ENCODE peak calls at places on chromosomes 16 and 17, in ten cellular contexts. T is cardiac muscle cell; N is thoracic aorta; J is neuronal stem cell; C is mesendoderm; P is GM23248; O is AG04450; Q is CD8-positive, alpha-beta T cell; G is psoas muscle; Z is CD4-positive, CD25-positive, alpha-beta regulatory T cell. V is an unnamed sample.

GRCh38 chr16:24516900-24517669 is 22.3 kb upstream of the RBBP6 start:
- DNase-seq in Q (peak; percentile 62), N (peak; percentile 52), O (peak; percentile 74), P (peak; percentile 90), G (peak; percentile 80), T (peak; percentile 92), Z (peak; percentile 80), J (peak; percentile 72), C (peak; percentile 87), V (peak; percentile 73)

GRCh38 chr16:28905229-28905754 is 19.7 kb downstream of the RABEP2 start:
- DNase-seq in T (no peak), J (no peak), Z (no peak), O (no peak), G (no peak), N (no peak), C (no peak), P (no peak), Q (no peak), V (no peak)

GRCh38 chr16:77396461-77396860 is 38.4 kb downstream of the ADAMTS18 start:
- DNase-seq in T (no peak), Z (no peak), O (no peak), N (no peak), J (no peak), P (no peak), Q (no peak), G (no peak), C (no peak), V (no peak)

GRCh38 chr16:57519796-57520360 is 16.5 kb downstream of the CCDC102A start:
- DNase-seq in O (no peak), T (peak; percentile 79), Z (peak; percentile 73), Q (peak; percentile 76), J (no peak), G (peak; percentile 88), N (no peak), P (peak; percentile 73), C (peak; percentile 78), V (peak; percentile 78)

GRCh38 chr17:78022425-78022824 is 63.9 kb downstream of the TNRC6C start:
- DNase-seq in Z (no peak), J (no peak), T (no peak), O (no peak), C (no peak), P (peak; percentile 83), N (no peak), Q (no peak), G (no peak), V (no peak)

GRCh38 chr17:78278139-78278741 is 46.8 kb downstream of the TMEM235 start:
- DNase-seq in N (no peak), G (peak; percentile 73), P (no peak), Q (no peak), O (no peak), T (no peak), J (no peak), C (peak; percentile 68), Z (no peak), V (no peak)

GRCh38 chr17:67181825-67182224 is 63.2 kb downstream of the HELZ start:
- DNase-seq in N (no peak), G (no peak), J (no peak), Q (no peak), O (no peak), Z (no peak), P (no peak), C (no peak), T (no peak), V (no peak)

GRCh38 chr17:28897769-28898259 is 281 bp upstream of the FLOT2 start:
- DNase-seq in Z (peak; percentile 62), J (peak; percentile 27), C (no peak), Q (no peak), P (no peak), G (no peak), O (no peak), N (no peak), T (no peak), V (no peak)

GRCh38 chr16:73047536-73048291 is at the start of gene ZFHX3:
- DNase-seq in N (no peak), J (no peak), O (no peak), Q (peak; percentile 15), C (peak; percentile 67), Z (no peak), T (peak; percentile 65), P (peak; percentile 83), G (peak; percentile 92), V (no peak)

GRCh38 chr16:21720533-21720932 is 56.8 kb downstream of the OTOA start:
- DNase-seq in J (no peak), O (no peak), P (no peak), N (no peak), T (no peak), Q (no peak), C (no peak), Z (no peak), G (no peak), V (no peak)

GRCh38 chr17:15942207-15942833 is 2.6 kb upstream of the ADORA2B start:
- DNase-seq in G (no peak), O (no peak), Z (no peak), J (no peak), Q (no peak), P (peak; percentile 12), N (no peak), C (no peak), T (no peak), V (no peak)

DNA sequence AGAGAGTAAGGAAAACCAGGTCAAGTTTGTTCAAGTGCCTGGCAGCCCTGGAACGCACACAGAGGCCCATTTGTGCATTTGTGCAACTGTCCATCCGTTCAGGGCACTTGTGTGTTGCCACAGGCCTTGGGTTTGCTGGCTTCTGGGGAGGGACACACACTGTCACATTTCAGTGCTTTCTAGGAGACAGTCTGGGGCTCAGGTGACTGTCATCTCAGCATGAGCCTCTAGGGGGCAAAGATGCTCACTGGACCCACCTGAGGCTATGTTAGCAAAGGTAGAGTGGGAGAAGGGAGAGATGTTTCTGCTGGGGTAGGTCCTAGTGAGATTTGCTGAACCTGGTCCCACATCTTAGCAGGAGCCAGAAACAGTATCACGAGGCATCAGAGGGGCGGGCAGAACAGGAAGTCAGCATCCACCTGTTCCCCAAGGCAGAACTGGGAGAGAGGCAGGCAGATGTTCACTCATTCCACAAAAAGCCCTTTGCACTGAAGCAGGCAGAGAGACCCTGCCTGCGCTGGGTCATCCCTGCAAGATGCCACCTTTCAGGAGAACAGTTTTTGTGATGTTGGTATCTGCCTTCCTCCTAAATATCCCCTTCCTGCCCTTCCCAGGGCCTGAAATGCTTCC is 48.5 kb downstream of the RAI1 start:
- DNase-seq in P (no peak), Q (peak; percentile 34), T (no peak), Z (peak; percentile 71), J (no peak), N (no peak), C (peak; percentile 72), O (no peak), G (no peak), V (peak; percentile 53)
- H3K27ac ChIP-seq in P (no peak overlapping the region), Q (no peak overlapping the region), T (no peak overlapping the region), Z (no peak overlapping the region), J (no peak overlapping the region), N (no peak overlapping the region), C (no peak overlapping the region), O (no peak overlapping the region), G (no peak overlapping the region), V (peak overlapping the region; percentile 90)

GRCh38 chr16:8565498-8565897 is 24.8 kb downstream of the TMEM114 start:
- DNase-seq in O (no peak), T (no peak), G (no peak), J (no peak), Z (peak; percentile 4), N (no peak), P (no peak), C (peak; percentile 69), Q (no peak), V (no peak)
- H3K4me3 ChIP-seq in O (no peak overlapping the region), T (no peak overlapping the region), G (no peak overlapping the region), J (no peak overlapping the region), Z (no peak overlapping the region), N (no peak overlapping the region), P (no peak overlapping the region), C (no peak overlapping the region), Q (no peak overlapping the region), V (no peak overlapping the region)

GRCh38 chr16:49631521-49632041 is 224.3 kb downstream of the ZNF423 start:
- DNase-seq in O (no peak), Q (no peak), Z (no peak), T (peak; percentile 59), C (peak; percentile 17), P (peak; percentile 90), J (no peak), N (no peak), G (no peak), V (no peak)
- H3K27ac ChIP-seq in O (no peak overlapping the region), Q (no peak overlapping the region), Z (no peak overlapping the region), T (no peak overlapping the region), C (no peak overlapping the region), P (peak overlapping the region; percentile 28), J (no peak overlapping the region), N (no peak overlapping the region), G (no peak overlapping the region), V (no peak overlapping the region)

DNA sequence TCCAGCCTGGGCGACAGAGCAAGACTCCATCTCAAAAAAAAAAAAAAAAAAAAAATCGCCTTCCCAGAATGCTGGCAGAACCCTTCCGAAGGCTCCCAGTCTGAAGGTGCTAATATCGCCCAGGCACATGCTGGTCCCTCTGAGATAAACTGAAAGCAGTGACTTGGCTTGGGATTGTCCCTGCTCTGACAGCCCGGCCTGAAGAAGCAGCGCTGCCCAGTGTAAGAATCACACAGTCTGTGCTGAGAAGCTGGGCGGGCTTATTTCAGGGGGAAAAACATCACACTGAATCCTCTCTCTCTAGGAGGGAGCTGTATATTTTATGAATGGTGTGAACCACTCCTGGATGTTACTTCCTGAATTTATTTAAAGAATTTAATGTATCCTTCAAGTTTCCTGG is 36.4 kb downstream of the GAS7 start:
- DNase-seq in O (no peak), P (peak; percentile 45), C (no peak), N (no peak), Z (no peak), J (no peak), G (no peak), T (peak; percentile 34), Q (no peak), V (no peak)
- H3K4me3 ChIP-seq in O (no peak overlapping the region), P (no peak overlapping the region), C (no peak overlapping the region), N (no peak overlapping the region), Z (no peak overlapping the region), J (no peak overlapping the region), G (no peak overlapping the region), T (no peak overlapping the region), Q (no peak overlapping the region), V (no peak overlapping the region)

GRCh38 chr16:11684231-11685025 is 16.2 kb downstream of the SNN start:
- DNase-seq in T (no peak), J (no peak), Q (no peak), G (no peak), C (no peak), P (no peak), N (no peak), Z (no peak), O (no peak), V (no peak)
- H3K27ac ChIP-seq in T (no peak overlapping the region), J (no peak overlapping the region), Q (no peak overlapping the region), G (peak overlapping the region; percentile 91), C (no peak overlapping the region), P (no peak overlapping the region), N (no peak overlapping the region), Z (no peak overlapping the region), O (no peak overlapping the region), V (no peak overlapping the region)